ENCODE peak calls at places on chromosomes 2 and 18, in seven cellular contexts. R is kidney; S is fibroblast of villous mesenchyme; Y is effector memory CD4-positive, alpha-beta T cell; Z is cerebellar cortex; U is HEK293T; L is cardiac fibroblast. M is an unnamed sample.

GRCh38 chr2:150878347-150878746 is 383.3 kb downstream of the RBM43 start:
- DNase-seq in L (peak), R (no peak), Z (no peak), S (peak), Y (no peak), U (no peak), M (no peak)

GRCh38 chr2:65630643-65631042 is 198.2 kb upstream of the SPRED2 start:
- DNase-seq in L (peak), Z (no peak), R (no peak), S (peak), U (no peak), Y (no peak), M (no peak)

GRCh38 chr2:71712179-71712818 is 258.9 kb downstream of the DYSF start:
- DNase-seq in U (no peak), R (peak), Y (no peak), L (no peak), Z (no peak), S (no peak), M (no peak)

GRCh38 chr2:201697899-201698298 is 545 bp downstream of the MPP4 start:
- DNase-seq in R (no peak), U (no peak), Y (no peak), S (peak), L (peak), Z (peak), M (no peak)

GRCh38 chr2:157173740-157174184 is 83.7 kb upstream of the GALNT5 start:
- DNase-seq in U (no peak), S (peak), L (peak), R (no peak), Y (no peak), Z (peak), M (no peak)

GRCh38 chr18:39053569-39053968 is 1488.0 kb upstream of the CELF4 start:
- DNase-seq in Y (no peak), R (no peak), S (no peak), L (no peak), U (no peak), Z (no peak), M (no peak)

GRCh38 chr18:55577812-55578539 is 10.0 kb downstream of the TCF4 start:
- DNase-seq in R (no peak), S (no peak), L (no peak), Z (peak), Y (no peak), U (no peak), M (no peak)

GRCh38 chr2:133568172-133568571 is at the start of gene NCKAP5:
- DNase-seq in U (peak), Z (no peak), L (peak), S (peak), Y (no peak), R (peak), M (no peak)

GRCh38 chr18:62037012-62037742 is 144.4 kb upstream of the RNF152 start:
- DNase-seq in Y (no peak), L (peak), Z (no peak), S (no peak), U (no peak), R (peak), M (no peak)

GRCh38 chr2:223477318-223477717 is 124.8 kb downstream of the SCG2 start:
- DNase-seq in Z (no peak), U (no peak), S (no peak), Y (no peak), L (no peak), R (no peak), M (no peak)

GRCh38 chr2:206693399-206694137 is 24.6 kb downstream of the DYTN start:
- DNase-seq in Z (peak), R (no peak), Y (peak), U (peak), S (peak), L (peak), M (peak)

GRCh38 chr2:24704682-24705081 is 88.5 kb downstream of the PTRHD1 start:
- DNase-seq in Y (no peak), S (no peak), R (no peak), U (no peak), Z (no peak), L (no peak), M (no peak)

GRCh38 chr18:26480897-26481795 is 67.2 kb downstream of the KCTD1 start:
- DNase-seq in S (peak), Y (no peak), U (no peak), R (no peak), L (peak), Z (no peak), M (no peak)

GRCh38 chr2:205730701-205731271 is 48.5 kb downstream of the NRP2 start:
- DNase-seq in L (peak), R (no peak), S (peak), Y (no peak), U (no peak), Z (no peak), M (peak)

GRCh38 chr18:54983041-54983686 is 23.9 kb upstream of the CCDC68 start:
- DNase-seq in Y (no peak), L (peak), S (peak), R (no peak), Z (peak), U (peak), M (no peak)

GRCh38 chr2:15731213-15731888 is 139.7 kb downstream of the DDX1 start:
- DNase-seq in R (no peak), L (no peak), Z (no peak), Y (no peak), U (no peak), S (no peak), M (no peak)

GRCh38 chr2:56191617-56192016 is 7.8 kb downstream of the CCDC85A start:
- DNase-seq in S (peak), Y (no peak), R (no peak), L (peak), Z (peak), U (peak), M (no peak)

GRCh38 chr2:54772531-54772930 is 49.1 kb downstream of the EML6 start:
- DNase-seq in Z (no peak), R (no peak), L (peak), Y (no peak), U (no peak), S (no peak), M (no peak)

GRCh38 chr2:217054791-217055190 is 194.9 kb upstream of the TNP1 start:
- DNase-seq in R (no peak), Z (peak), Y (no peak), L (peak), S (no peak), U (no peak), M (no peak)

GRCh38 chr2:58734365-58734764 is 493.2 kb upstream of the FANCL start:
- DNase-seq in S (peak), Y (no peak), R (no peak), L (peak), U (no peak), Z (no peak), M (no peak)

GRCh38 chr2:239926587-239927234 is 98.4 kb downstream of the NDUFA10 start:
- DNase-seq in R (peak), Y (no peak), L (peak), Z (no peak), U (no peak), S (no peak), M (no peak)

GRCh38 chr18:52499018-52499417 is 159.0 kb downstream of the DCC start:
- DNase-seq in R (no peak), S (no peak), L (no peak), Z (no peak), Y (no peak), U (no peak), M (no peak)

GRCh38 chr2:225004531-225004930 is 37.7 kb downstream of the DOCK10 start:
- DNase-seq in R (no peak), Z (no peak), S (no peak), Y (no peak), L (peak), U (no peak), M (no peak)

GRCh38 chr2:232496508-232497373 is 9.1 kb upstream of the ECEL1 start:
- DNase-seq in R (no peak), L (no peak), U (no peak), Z (no peak), Y (no peak), S (no peak), M (no peak)